ENCODE peak calls at places on chromosomes 13 and 19, in ten cellular contexts. L is fibroblast of the conjunctiva; H is IMR-90; A is kidney tubule cell; J is activated CD4-positive, alpha-beta memory T cell treated with anti-CD3 and anti-CD28 coated beads for 36 hours; W is MV-4-11; F is HEK293T; S is activated CD8-positive, alpha-beta memory T cell treated with anti-CD3 and anti-CD28 coated beads, Interleukin-2, amount 50 U/mL, for 48 hours; T is SW480; V is activated T-helper 1 cell treated with anti-CD3 and anti-CD28 coated beads, Interleukin-12 subunit alpha, Interleukin-12 subunit beta, Interleukin-2, Interleukin-4 antibody, amounts not matched to agents 30 ng/mL and 10 ng/mL and 1 ng/mL, durations not matched to agents 14 hours and 24 hours and 36 hours. Y is an unnamed sample.

GRCh38 chr19:51551673-51552440 is 19.2 kb upstream of the ZNF175 start:
- DNase-seq in L (no peak), H (no peak), A (no peak), J (no peak), W (peak), F (no peak), S (no peak), T (no peak), V (no peak), Y (no peak)

GRCh38 chr19:17468302-17469091 is 1.8 kb upstream of the SLC27A1 start:
- DNase-seq in L (no peak), H (no peak), A (no peak), J (no peak), W (no peak), F (no peak), S (no peak), T (no peak), V (no peak), Y (peak)

GRCh38 chr19:33133438-33134031 is 1.6 kb downstream of the WDR88 start:
- DNase-seq in L (peak), H (no peak), A (no peak), J (no peak), W (no peak), F (no peak), S (no peak), T (no peak), V (no peak), Y (no peak)

GRCh38 chr13:26021516-26021915 is 30.3 kb downstream of the SHISA2 start:
- DNase-seq in L (no peak), H (no peak), A (peak), J (no peak), W (no peak), F (no peak), S (no peak), T (peak), V (no peak), Y (no peak)

GRCh38 chr19:32203161-32203560 is 142.2 kb upstream of the ZNF507 start:
- DNase-seq in L (no peak), H (no peak), A (no peak), J (no peak), W (no peak), F (peak), S (no peak), T (no peak), V (no peak), Y (no peak)

GRCh38 chr13:29640665-29641064 is 45.2 kb upstream of the SLC7A1 start:
- DNase-seq in L (no peak), H (no peak), A (no peak), J (no peak), W (no peak), F (no peak), S (no peak), T (no peak), V (no peak), Y (no peak)

GRCh38 chr19:34669305-34669704 is 7.7 kb downstream of the SCGB2B2 start:
- DNase-seq in L (no peak), H (no peak), A (no peak), J (no peak), W (no peak), F (no peak), S (no peak), T (no peak), V (no peak), Y (no peak)

GRCh38 chr13:92966341-92966740 is 260.3 kb upstream of the GPC6 start:
- DNase-seq in L (no peak), H (no peak), A (no peak), J (no peak), W (no peak), F (no peak), S (no peak), T (no peak), V (no peak), Y (no peak)

GRCh38 chr13:43879323-43880181 is at the start of the genes CCDC122 and LACC1:
- DNase-seq in L (peak), H (peak), A (peak), J (peak), W (peak), F (peak), S (peak), T (peak), V (peak), Y (peak)

GRCh38 chr19:3603121-3603841 is 3.4 kb downstream of the TBXA2R start:
- DNase-seq in L (no peak), H (no peak), A (peak), J (no peak), W (no peak), F (no peak), S (peak), T (no peak), V (no peak), Y (no peak)

GRCh38 chr19:18440421-18440877 is 2.5 kb upstream of the ISYNA1 start:
- DNase-seq in L (no peak), H (no peak), A (no peak), J (peak), W (peak), F (no peak), S (no peak), T (peak), V (no peak), Y (peak)

GRCh38 chr13:112143753-112144615 is 77.0 kb downstream of the SOX1 start:
- DNase-seq in L (no peak), H (no peak), A (peak), J (no peak), W (no peak), F (no peak), S (no peak), T (no peak), V (no peak), Y (no peak)

GRCh38 chr19:519449-519865 is 12.1 kb upstream of the CDC34 start:
- DNase-seq in L (no peak), H (no peak), A (no peak), J (no peak), W (no peak), F (no peak), S (no peak), T (no peak), V (no peak), Y (no peak)

GRCh38 chr13:29540334-29540733 is 55.2 kb downstream of the SLC7A1 start:
- DNase-seq in L (no peak), H (no peak), A (no peak), J (no peak), W (no peak), F (no peak), S (no peak), T (no peak), V (no peak), Y (no peak)